ENCODE peak calls at places on chromosome 14, in five cellular contexts. One of them, this sample, is unnamed.

GRCh38 chr14:61385002-61385685 is 63.8 kb downstream of the PRKCH start:
- DNase-seq in activated T-helper 1 cell treated with anti-CD3 and anti-CD28 coated beads, Interleukin-2, amount 50 U/mL, for 16 hours: no peak
- DNase-seq in effector CD8-positive, alpha-beta T cell: no peak
- DNase-seq in AG04449: no peak
- DNase-seq in hypothalamus: no peak
- DNase-seq in this sample: no peak

GRCh38 chr14:95003099-95003960 is 154.0 kb downstream of the DICER1 start:
- DNase-seq in activated T-helper 1 cell treated with anti-CD3 and anti-CD28 coated beads, Interleukin-2, amount 50 U/mL, for 16 hours: no peak
- DNase-seq in effector CD8-positive, alpha-beta T cell: no peak
- DNase-seq in AG04449: no peak
- DNase-seq in hypothalamus: no peak
- DNase-seq in this sample: no peak

GRCh38 chr14:60632257-60632656 is 17.0 kb downstream of the SIX1 start:
- DNase-seq in activated T-helper 1 cell treated with anti-CD3 and anti-CD28 coated beads, Interleukin-2, amount 50 U/mL, for 16 hours: no peak
- DNase-seq in effector CD8-positive, alpha-beta T cell: no peak
- DNase-seq in AG04449: no peak
- DNase-seq in hypothalamus: no peak
- DNase-seq in this sample: no peak

GRCh38 chr14:77051101-77051500 is 22.6 kb upstream of the IRF2BPL start:
- DNase-seq in activated T-helper 1 cell treated with anti-CD3 and anti-CD28 coated beads, Interleukin-2, amount 50 U/mL, for 16 hours: no peak
- DNase-seq in effector CD8-positive, alpha-beta T cell: no peak
- DNase-seq in AG04449: no peak
- DNase-seq in hypothalamus: no peak
- DNase-seq in this sample: no peak

GRCh38 chr14:30813182-30813581 is 61.2 kb upstream of the COCH start:
- DNase-seq in activated T-helper 1 cell treated with anti-CD3 and anti-CD28 coated beads, Interleukin-2, amount 50 U/mL, for 16 hours: no peak
- DNase-seq in effector CD8-positive, alpha-beta T cell: no peak
- DNase-seq in AG04449: no peak
- DNase-seq in hypothalamus: no peak
- DNase-seq in this sample: no peak

GRCh38 chr14:38409081-38409705 is 153.3 kb upstream of the CLEC14A start:
- DNase-seq in activated T-helper 1 cell treated with anti-CD3 and anti-CD28 coated beads, Interleukin-2, amount 50 U/mL, for 16 hours: no peak
- DNase-seq in effector CD8-positive, alpha-beta T cell: no peak
- DNase-seq in AG04449: no peak
- DNase-seq in hypothalamus: no peak
- DNase-seq in this sample: no peak

GRCh38 chr14:73289729-73290128 is 52.4 kb downstream of the PAPLN start:
- DNase-seq in activated T-helper 1 cell treated with anti-CD3 and anti-CD28 coated beads, Interleukin-2, amount 50 U/mL, for 16 hours: no peak
- DNase-seq in effector CD8-positive, alpha-beta T cell: no peak
- DNase-seq in AG04449: no peak
- DNase-seq in hypothalamus: no peak
- DNase-seq in this sample: no peak

GRCh38 chr14:101231828-101232227 is 328.3 kb upstream of the RTL1 start:
- DNase-seq in activated T-helper 1 cell treated with anti-CD3 and anti-CD28 coated beads, Interleukin-2, amount 50 U/mL, for 16 hours: no peak
- DNase-seq in effector CD8-positive, alpha-beta T cell: no peak
- DNase-seq in AG04449: no peak
- DNase-seq in hypothalamus: no peak
- DNase-seq in this sample: no peak

GRCh38 chr14:66045572-66046021 is 440.6 kb upstream of the CCDC196 start:
- DNase-seq in activated T-helper 1 cell treated with anti-CD3 and anti-CD28 coated beads, Interleukin-2, amount 50 U/mL, for 16 hours: no peak
- DNase-seq in effector CD8-positive, alpha-beta T cell: no peak
- DNase-seq in AG04449: no peak
- DNase-seq in hypothalamus: no peak
- DNase-seq in this sample: no peak

GRCh38 chr14:56555921-56556570 is 23.6 kb upstream of the TMEM260 start:
- DNase-seq in activated T-helper 1 cell treated with anti-CD3 and anti-CD28 coated beads, Interleukin-2, amount 50 U/mL, for 16 hours: no peak
- DNase-seq in effector CD8-positive, alpha-beta T cell: no peak
- DNase-seq in AG04449: no peak
- DNase-seq in hypothalamus: no peak
- DNase-seq in this sample: no peak

GRCh38 chr14:63663428-63664142 is 21.9 kb upstream of the WDR89 start:
- DNase-seq in activated T-helper 1 cell treated with anti-CD3 and anti-CD28 coated beads, Interleukin-2, amount 50 U/mL, for 16 hours: no peak
- DNase-seq in effector CD8-positive, alpha-beta T cell: no peak
- DNase-seq in AG04449: no peak
- DNase-seq in hypothalamus: no peak
- DNase-seq in this sample: no peak

GRCh38 chr14:102469261-102469660 is 40.3 kb downstream of the ANKRD9 start:
- DNase-seq in activated T-helper 1 cell treated with anti-CD3 and anti-CD28 coated beads, Interleukin-2, amount 50 U/mL, for 16 hours: no peak
- DNase-seq in effector CD8-positive, alpha-beta T cell: no peak
- DNase-seq in AG04449: no peak
- DNase-seq in hypothalamus: no peak
- DNase-seq in this sample: no peak

GRCh38 chr14:24277606-24278321 is 6.4 kb upstream of the RABGGTA start:
- DNase-seq in activated T-helper 1 cell treated with anti-CD3 and anti-CD28 coated beads, Interleukin-2, amount 50 U/mL, for 16 hours: no peak
- DNase-seq in effector CD8-positive, alpha-beta T cell: no peak
- DNase-seq in AG04449: no peak
- DNase-seq in hypothalamus: no peak
- DNase-seq in this sample: no peak

GRCh38 chr14:33569844-33570716 is 380.8 kb downstream of the EGLN3 start:
- DNase-seq in activated T-helper 1 cell treated with anti-CD3 and anti-CD28 coated beads, Interleukin-2, amount 50 U/mL, for 16 hours: no peak
- DNase-seq in effector CD8-positive, alpha-beta T cell: no peak
- DNase-seq in AG04449: no peak
- DNase-seq in hypothalamus: no peak
- DNase-seq in this sample: no peak

GRCh38 chr14:69610859-69611263 is 535 bp upstream of the SUSD6 start:
- DNase-seq in activated T-helper 1 cell treated with anti-CD3 and anti-CD28 coated beads, Interleukin-2, amount 50 U/mL, for 16 hours: no peak
- DNase-seq in effector CD8-positive, alpha-beta T cell: no peak
- DNase-seq in AG04449: no peak
- DNase-seq in hypothalamus: no peak
- DNase-seq in this sample: no peak

GRCh38 chr14:22532345-22533056 is 56.5 kb downstream of the DAD1 start:
- DNase-seq in activated T-helper 1 cell treated with anti-CD3 and anti-CD28 coated beads, Interleukin-2, amount 50 U/mL, for 16 hours: no peak
- DNase-seq in effector CD8-positive, alpha-beta T cell: no peak
- DNase-seq in AG04449: no peak
- DNase-seq in hypothalamus: no peak
- DNase-seq in this sample: no peak

GRCh38 chr14:24316597-24316950 is 5.3 kb downstream of the LTB4R start:
- DNase-seq in activated T-helper 1 cell treated with anti-CD3 and anti-CD28 coated beads, Interleukin-2, amount 50 U/mL, for 16 hours: no peak
- DNase-seq in effector CD8-positive, alpha-beta T cell: no peak
- DNase-seq in AG04449: no peak
- DNase-seq in hypothalamus: no peak
- DNase-seq in this sample: no peak

GRCh38 chr14:65446159-65446558 is 33.6 kb downstream of the FUT8 start:
- DNase-seq in activated T-helper 1 cell treated with anti-CD3 and anti-CD28 coated beads, Interleukin-2, amount 50 U/mL, for 16 hours: no peak
- DNase-seq in effector CD8-positive, alpha-beta T cell: no peak
- DNase-seq in AG04449: no peak
- DNase-seq in hypothalamus: no peak
- DNase-seq in this sample: no peak

GRCh38 chr14:21299562-21300130 is 19.8 kb downstream of the RPGRIP1 start:
- DNase-seq in activated T-helper 1 cell treated with anti-CD3 and anti-CD28 coated beads, Interleukin-2, amount 50 U/mL, for 16 hours: no peak
- DNase-seq in effector CD8-positive, alpha-beta T cell: no peak
- DNase-seq in AG04449: no peak
- DNase-seq in hypothalamus: no peak
- DNase-seq in this sample: no peak

GRCh38 chr14:104739546-104740516 is 13.1 kb upstream of the SIVA1 start:
- DNase-seq in activated T-helper 1 cell treated with anti-CD3 and anti-CD28 coated beads, Interleukin-2, amount 50 U/mL, for 16 hours: no peak
- DNase-seq in effector CD8-positive, alpha-beta T cell: no peak
- DNase-seq in AG04449: no peak
- DNase-seq in hypothalamus: no peak
- DNase-seq in this sample: no peak

GRCh38 chr14:89990218-89990617 is 34.5 kb downstream of the TDP1 start:
- DNase-seq in activated T-helper 1 cell treated with anti-CD3 and anti-CD28 coated beads, Interleukin-2, amount 50 U/mL, for 16 hours: no peak
- DNase-seq in effector CD8-positive, alpha-beta T cell: no peak
- DNase-seq in AG04449: no peak
- DNase-seq in hypothalamus: no peak
- DNase-seq in this sample: no peak

GRCh38 chr14:99246536-99247083 is 25.4 kb downstream of the BCL11B start:
- DNase-seq in activated T-helper 1 cell treated with anti-CD3 and anti-CD28 coated beads, Interleukin-2, amount 50 U/mL, for 16 hours: no peak
- DNase-seq in effector CD8-positive, alpha-beta T cell: peak
- DNase-seq in AG04449: no peak
- DNase-seq in hypothalamus: no peak
- DNase-seq in this sample: no peak

GRCh38 chr14:52678591-52678990 is 16.8 kb downstream of the ERO1A start:
- DNase-seq in activated T-helper 1 cell treated with anti-CD3 and anti-CD28 coated beads, Interleukin-2, amount 50 U/mL, for 16 hours: no peak
- DNase-seq in effector CD8-positive, alpha-beta T cell: no peak
- DNase-seq in AG04449: no peak
- DNase-seq in hypothalamus: no peak
- DNase-seq in this sample: no peak

GRCh38 chr14:54216827-54217226 is 180.0 kb upstream of the CDKN3 start:
- DNase-seq in activated T-helper 1 cell treated with anti-CD3 and anti-CD28 coated beads, Interleukin-2, amount 50 U/mL, for 16 hours: no peak
- DNase-seq in effector CD8-positive, alpha-beta T cell: no peak
- DNase-seq in AG04449: no peak
- DNase-seq in hypothalamus: no peak
- DNase-seq in this sample: no peak

This sample was measured in activated CD4-positive, CD25-positive, alpha-beta regulatory T cell treated with anti-CD3 and anti-CD28 coated beads, Interleukin-2, amount 50 U/mL, for 16 hours.